ENCODE peak calls at places on chromosome 21, in six cellular contexts. K is kidney glomerular epithelial cell, A is AG09319, C is heart right ventricle, Y is DMS53, I is omental fat pad. J is an unnamed sample.

GRCh38 chr21:28492127-28492526 is 500.6 kb downstream of the LTN1 start:
- DNase-seq in K (no peak), A (no peak), C (no peak), Y (no peak), I (no peak), J (no peak)

GRCh38 chr21:30605968-30606367 is 5.1 kb downstream of the KRTAP22-1 start:
- DNase-seq in K (no peak), A (no peak), C (no peak), Y (peak), I (no peak), J (no peak)

GRCh38 chr21:32868631-32869454 is 97.3 kb upstream of the PAXBP1 start:
- DNase-seq in K (no peak), A (no peak), C (no peak), Y (no peak), I (no peak), J (no peak)

GRCh38 chr21:36992671-36993070 is 13.8 kb upstream of the RIPPLY3 start:
- DNase-seq in K (no peak), A (no peak), C (no peak), Y (no peak), I (no peak), J (no peak)

GRCh38 chr21:44483288-44484237 is 28.3 kb downstream of the LRRC3 start:
- DNase-seq in K (no peak), A (no peak), C (no peak), Y (no peak), I (no peak), J (no peak)

GRCh38 chr21:23811802-23812201 is 1795.5 kb downstream of the MRPL39 start:
- DNase-seq in K (no peak), A (no peak), C (no peak), Y (no peak), I (no peak), J (no peak)

GRCh38 chr21:33364830-33365229 is 38.4 kb upstream of the IFNGR2 start:
- DNase-seq in K (no peak), A (no peak), C (no peak), Y (no peak), I (no peak), J (no peak)

GRCh38 chr21:46161180-46161799 is 5.9 kb upstream of the FTCD start:
- DNase-seq in K (no peak), A (no peak), C (no peak), Y (no peak), I (peak), J (no peak)

GRCh38 chr21:40846566-40847411 is at the start of gene DSCAM:
- DNase-seq in K (no peak), A (no peak), C (no peak), Y (peak), I (no peak), J (no peak)

GRCh38 chr21:34345091-34345871 is 18.5 kb upstream of the KCNE2 start:
- DNase-seq in K (no peak), A (no peak), C (no peak), Y (no peak), I (no peak), J (no peak)

GRCh38 chr21:41366522-41367151 is 4.8 kb downstream of the MX2 start:
- DNase-seq in K (peak), A (no peak), C (no peak), Y (peak), I (no peak), J (peak)

GRCh38 chr21:27570306-27570868 is 603.5 kb upstream of the ADAMTS5 start:
- DNase-seq in K (peak), A (peak), C (peak), Y (no peak), I (no peak), J (peak)

GRCh38 chr21:36030581-36031189 is 29.6 kb downstream of the SETD4 start:
- DNase-seq in K (no peak), A (no peak), C (no peak), Y (no peak), I (no peak), J (no peak)

GRCh38 chr21:16570856-16571255 is 841.1 kb downstream of the USP25 start:
- DNase-seq in K (no peak), A (no peak), C (no peak), Y (no peak), I (no peak), J (no peak)

GRCh38 chr21:42421018-42421793 is 17.5 kb downstream of the UBASH3A start:
- DNase-seq in K (no peak), A (no peak), C (no peak), Y (no peak), I (no peak), J (no peak)

GRCh38 chr21:36881223-36881622 is 85.2 kb downstream of the HLCS start:
- DNase-seq in K (no peak), A (no peak), C (no peak), Y (no peak), I (no peak), J (no peak)

GRCh38 chr21:41043008-41043407 is 125.0 kb upstream of the BACE2 start:
- DNase-seq in K (no peak), A (no peak), C (no peak), Y (peak), I (no peak), J (no peak)